ENCODE peak calls at places on chromosomes 7 and 10, in five cellular contexts. J, I, Y, W and T are unnamed samples.

GRCh38 chr7:107025449-107026103 is 18.9 kb upstream of the PRKAR2B start:
- DNase-seq in W (no peak), Y (no peak), I (no peak), J (no peak), T (no peak)

GRCh38 chr7:19397917-19398316 is 252.7 kb upstream of the FERD3L start:
- DNase-seq in I (no peak), J (no peak), W (no peak), Y (no peak), T (no peak)

GRCh38 chr7:112572669-112573301 is 92.0 kb downstream of the LSMEM1 start:
- DNase-seq in W (peak), Y (no peak), I (no peak), J (no peak), T (no peak)

GRCh38 chr10:120460191-120460590 is 3.2 kb downstream of the PLPP4 start:
- DNase-seq in W (no peak), Y (no peak), I (no peak), J (no peak), T (no peak)

GRCh38 chr7:78435355-78435754 is 636.8 kb downstream of the PHTF2 start:
- DNase-seq in W (no peak), I (no peak), Y (no peak), J (no peak), T (no peak)

GRCh38 chr7:5695037-5695708 is 86.3 kb downstream of the RNF216 start:
- DNase-seq in Y (peak), W (no peak), J (peak), I (peak), T (peak)

GRCh38 chr10:113062977-113063967 is 113.2 kb downstream of the TCF7L2 start:
- DNase-seq in W (no peak), I (no peak), Y (no peak), J (no peak), T (no peak)

GRCh38 chr10:95266674-95267095 is 24.1 kb downstream of the PDLIM1 start:
- DNase-seq in J (no peak), Y (no peak), W (peak), I (no peak), T (no peak)

GRCh38 chr7:124032369-124033092 is at the start of gene TMEM229A:
- DNase-seq in J (peak), I (no peak), W (peak), Y (peak), T (peak)